ENCODE peak calls at places on chromosomes 1 and 21, in six cellular contexts. One of them, this sample, is unnamed.

GRCh38 chr21:35190201-35190701 is 141.1 kb upstream of the RUNX1 start:
- DNase-seq in breast epithelium: no peak
- DNase-seq in testis: no peak
- DNase-seq in heart left ventricle: no peak
- DNase-seq in A549: peak
- DNase-seq in H1: no peak
- DNase-seq in this sample: no peak

GRCh38 chr1:245310605-245311531 is 156.1 kb downstream of the KIF26B start:
- DNase-seq in breast epithelium: no peak
- DNase-seq in testis: peak
- DNase-seq in heart left ventricle: no peak
- DNase-seq in A549: no peak
- DNase-seq in H1: no peak
- DNase-seq in this sample: no peak

GRCh38 chr1:159867322-159868064 is 5.0 kb upstream of the VSIG8 start:
- DNase-seq in breast epithelium: peak
- DNase-seq in testis: no peak
- DNase-seq in heart left ventricle: no peak
- DNase-seq in A549: no peak
- DNase-seq in H1: no peak
- DNase-seq in this sample: peak

GRCh38 chr21:41164981-41165650 is 2.8 kb upstream of the BACE2 start:
- DNase-seq in breast epithelium: peak
- DNase-seq in testis: peak
- DNase-seq in heart left ventricle: no peak
- DNase-seq in A549: peak
- DNase-seq in H1: no peak
- DNase-seq in this sample: no peak

GRCh38 chr1:30687886-30688285 is 35.5 kb downstream of the MATN1 start:
- DNase-seq in breast epithelium: peak
- DNase-seq in testis: no peak
- DNase-seq in heart left ventricle: no peak
- DNase-seq in A549: no peak
- DNase-seq in H1: no peak
- DNase-seq in this sample: no peak

GRCh38 chr1:168737446-168737845 is 8.4 kb upstream of the DPT start:
- DNase-seq in breast epithelium: no peak
- DNase-seq in testis: no peak
- DNase-seq in heart left ventricle: no peak
- DNase-seq in A549: no peak
- DNase-seq in H1: no peak
- DNase-seq in this sample: no peak

GRCh38 chr1:174815036-174815435 is 184.7 kb upstream of the CACYBP start:
- DNase-seq in breast epithelium: no peak
- DNase-seq in testis: no peak
- DNase-seq in heart left ventricle: no peak
- DNase-seq in A549: peak
- DNase-seq in H1: no peak
- DNase-seq in this sample: no peak

GRCh38 chr1:41489561-41489960 is 5.1 kb upstream of the EDN2 start:
- DNase-seq in breast epithelium: no peak
- DNase-seq in testis: no peak
- DNase-seq in heart left ventricle: no peak
- DNase-seq in A549: no peak
- DNase-seq in H1: no peak
- DNase-seq in this sample: no peak

GRCh38 chr1:53548031-53548491 is 88.9 kb downstream of the DMRTB1 start:
- DNase-seq in breast epithelium: peak
- DNase-seq in testis: no peak
- DNase-seq in heart left ventricle: no peak
- DNase-seq in A549: no peak
- DNase-seq in H1: no peak
- DNase-seq in this sample: no peak

GRCh38 chr1:202941372-202941771 is 14.3 kb upstream of the KLHL12 start:
- DNase-seq in breast epithelium: no peak
- DNase-seq in testis: no peak
- DNase-seq in heart left ventricle: no peak
- DNase-seq in A549: no peak
- DNase-seq in H1: no peak
- DNase-seq in this sample: no peak

GRCh38 chr21:44658913-44659595 is 1.3 kb downstream of the KRTAP12-3 start:
- DNase-seq in breast epithelium: no peak
- DNase-seq in testis: no peak
- DNase-seq in heart left ventricle: no peak
- DNase-seq in A549: no peak
- DNase-seq in H1: no peak
- DNase-seq in this sample: no peak
- H3K4me3 ChIP-seq in breast epithelium: no peak
- H3K4me3 ChIP-seq in testis: no peak
- H3K4me3 ChIP-seq in heart left ventricle: no peak
- H3K4me3 ChIP-seq in A549: no peak
- H3K4me3 ChIP-seq in H1: no peak
- H3K4me3 ChIP-seq in this sample: no peak

GRCh38 chr1:192263436-192263835 is 53.4 kb upstream of the RGS21 start:
- DNase-seq in breast epithelium: no peak
- DNase-seq in testis: no peak
- DNase-seq in heart left ventricle: no peak
- DNase-seq in A549: no peak
- DNase-seq in H1: no peak
- DNase-seq in this sample: no peak

GRCh38 chr1:192256674-192257334 is 60.0 kb upstream of the RGS21 start:
- DNase-seq in breast epithelium: no peak
- DNase-seq in testis: no peak
- DNase-seq in heart left ventricle: no peak
- DNase-seq in A549: no peak
- DNase-seq in H1: no peak
- DNase-seq in this sample: no peak

GRCh38 chr1:192265774-192266173 is 51.0 kb upstream of the RGS21 start:
- DNase-seq in breast epithelium: no peak
- DNase-seq in testis: no peak
- DNase-seq in heart left ventricle: no peak
- DNase-seq in A549: no peak
- DNase-seq in H1: no peak
- DNase-seq in this sample: no peak

GRCh38 chr1:192261476-192261875 is 55.3 kb upstream of the RGS21 start:
- DNase-seq in breast epithelium: no peak
- DNase-seq in testis: no peak
- DNase-seq in heart left ventricle: no peak
- DNase-seq in A549: no peak
- DNase-seq in H1: no peak
- DNase-seq in this sample: no peak

DNA sequence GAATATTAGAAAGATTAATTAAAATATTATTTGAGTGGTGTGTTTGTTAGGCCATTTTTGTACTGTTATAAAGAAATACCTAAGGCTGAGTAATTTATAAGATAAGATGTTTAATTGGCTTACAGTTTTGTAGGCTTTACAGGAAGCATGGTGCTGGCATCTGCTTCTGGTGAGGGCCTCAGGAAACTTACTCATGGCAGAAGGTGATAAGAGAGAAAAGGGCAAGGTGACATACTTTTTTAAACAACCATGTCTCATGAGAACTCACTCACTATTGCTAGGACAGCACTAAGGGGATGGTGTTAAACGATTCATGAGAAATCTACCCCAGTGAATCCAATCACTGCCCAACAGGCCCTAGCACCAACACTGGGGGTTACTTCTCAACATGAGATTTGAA is 56.7 kb upstream of the RGS21 start:
- DNase-seq in breast epithelium: no peak
- DNase-seq in testis: no peak
- DNase-seq in heart left ventricle: no peak
- DNase-seq in A549: no peak
- DNase-seq in H1: no peak
- DNase-seq in this sample: no peak
- TF ChIP-seq POLR2A in breast epithelium: no peak
- TF ChIP-seq POLR2A in testis: no peak
- TF ChIP-seq POLR2A in heart left ventricle: no peak
- TF ChIP-seq POLR2A in A549: no peak
- TF ChIP-seq POLR2A in H1: no peak
- TF ChIP-seq POLR2A in this sample: no peak

GRCh38 chr1:66371233-66372005 is 162.5 kb upstream of the SGIP1 start:
- DNase-seq in breast epithelium: no peak
- DNase-seq in testis: no peak
- DNase-seq in heart left ventricle: no peak
- DNase-seq in A549: no peak
- DNase-seq in H1: no peak
- DNase-seq in this sample: no peak
- H3K27ac ChIP-seq in breast epithelium: peak
- H3K27ac ChIP-seq in testis: no peak
- H3K27ac ChIP-seq in heart left ventricle: peak
- H3K27ac ChIP-seq in A549: no peak
- H3K27ac ChIP-seq in H1: no peak
- H3K27ac ChIP-seq in this sample: no peak

GRCh38 chr1:164562947-164563346 is 4.0 kb downstream of the PBX1 start:
- DNase-seq in breast epithelium: no peak
- DNase-seq in testis: no peak
- DNase-seq in heart left ventricle: no peak
- DNase-seq in A549: no peak
- DNase-seq in H1: no peak
- DNase-seq in this sample: no peak

GRCh38 chr1:164563821-164564251 is 4.9 kb downstream of the PBX1 start:
- DNase-seq in breast epithelium: no peak
- DNase-seq in testis: no peak
- DNase-seq in heart left ventricle: no peak
- DNase-seq in A549: no peak
- DNase-seq in H1: no peak
- DNase-seq in this sample: no peak

GRCh38 chr1:164561461-164561860 is 2.5 kb downstream of the PBX1 start:
- DNase-seq in breast epithelium: no peak
- DNase-seq in testis: no peak
- DNase-seq in heart left ventricle: no peak
- DNase-seq in A549: no peak
- DNase-seq in H1: no peak
- DNase-seq in this sample: no peak

GRCh38 chr1:164561007-164561406 is 2.0 kb downstream of the PBX1 start:
- DNase-seq in breast epithelium: no peak
- DNase-seq in testis: no peak
- DNase-seq in heart left ventricle: no peak
- DNase-seq in A549: no peak
- DNase-seq in H1: no peak
- DNase-seq in this sample: no peak

GRCh38 chr1:164565356-164565755 is 6.4 kb downstream of the PBX1 start:
- DNase-seq in breast epithelium: no peak
- DNase-seq in testis: no peak
- DNase-seq in heart left ventricle: no peak
- DNase-seq in A549: no peak
- DNase-seq in H1: no peak
- DNase-seq in this sample: peak
- H3K4me3 ChIP-seq in breast epithelium: peak
- H3K4me3 ChIP-seq in testis: no peak
- H3K4me3 ChIP-seq in heart left ventricle: peak
- H3K4me3 ChIP-seq in A549: no peak
- H3K4me3 ChIP-seq in H1: no peak
- H3K4me3 ChIP-seq in this sample: peak

DNA sequence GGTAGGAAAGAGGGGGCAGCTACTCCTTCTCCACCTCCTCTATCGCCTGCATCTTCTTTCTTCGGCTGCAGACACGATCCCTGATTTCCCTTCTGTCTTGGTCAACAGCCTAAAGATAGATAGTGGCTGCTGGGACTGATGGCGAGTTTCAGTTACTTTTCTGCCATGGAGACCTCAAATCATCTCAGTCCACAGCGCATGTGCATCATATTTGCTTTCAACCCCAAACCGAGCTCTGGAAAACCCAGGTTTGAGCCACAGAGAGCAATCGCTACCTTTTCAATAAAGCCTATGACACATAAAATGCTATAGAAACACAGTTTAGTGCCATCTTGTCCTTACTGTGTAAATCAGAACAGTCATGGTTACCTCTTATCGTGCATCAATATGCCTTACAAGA is 142.9 kb upstream of the IRF2BP2 start:
- DNase-seq in breast epithelium: no peak
- DNase-seq in testis: no peak
- DNase-seq in heart left ventricle: no peak
- DNase-seq in A549: no peak
- DNase-seq in H1: no peak
- DNase-seq in this sample: no peak
- TF ChIP-seq POLR2A in breast epithelium: no peak
- TF ChIP-seq POLR2A in testis: no peak
- TF ChIP-seq POLR2A in heart left ventricle: no peak
- TF ChIP-seq POLR2A in A549: no peak
- TF ChIP-seq POLR2A in H1: no peak
- TF ChIP-seq POLR2A in this sample: no peak